ENCODE peak calls at places on chromosomes 16 and 17, in five cellular contexts. One of them, this sample, is unnamed.

GRCh38 chr17:64356304-64356686 is 34.4 kb downstream of the PECAM1 start:
- DNase-seq in activated B cell treated with CpG ODN at 0.5 μM for 24 hours: no peak
- DNase-seq in uterus: no peak
- DNase-seq in thoracic aorta: no peak
- DNase-seq in retinal pigment epithelial cell: no peak
- DNase-seq in this sample: no peak

GRCh38 chr16:27724491-27724878 is 174.5 kb downstream of the KATNIP start:
- DNase-seq in activated B cell treated with CpG ODN at 0.5 μM for 24 hours: no peak
- DNase-seq in uterus: no peak
- DNase-seq in thoracic aorta: no peak
- DNase-seq in retinal pigment epithelial cell: no peak
- DNase-seq in this sample: no peak

GRCh38 chr16:15971435-15971805 is 22.0 kb downstream of the ABCC1 start:
- DNase-seq in activated B cell treated with CpG ODN at 0.5 μM for 24 hours: no peak
- DNase-seq in uterus: no peak
- DNase-seq in thoracic aorta: no peak
- DNase-seq in retinal pigment epithelial cell: no peak
- DNase-seq in this sample: no peak

GRCh38 chr16:89538286-89538685 is 22.2 kb upstream of the RPL13 start:
- DNase-seq in activated B cell treated with CpG ODN at 0.5 μM for 24 hours: no peak
- DNase-seq in uterus: no peak
- DNase-seq in thoracic aorta: no peak
- DNase-seq in retinal pigment epithelial cell: no peak
- DNase-seq in this sample: no peak

GRCh38 chr16:5323284-5323683 is 225.7 kb upstream of the EEF2KMT start:
- DNase-seq in activated B cell treated with CpG ODN at 0.5 μM for 24 hours: no peak
- DNase-seq in uterus: no peak
- DNase-seq in thoracic aorta: no peak
- DNase-seq in retinal pigment epithelial cell: no peak
- DNase-seq in this sample: no peak

GRCh38 chr16:88999457-89000206 is 22.6 kb upstream of the CBFA2T3 start:
- DNase-seq in activated B cell treated with CpG ODN at 0.5 μM for 24 hours: no peak
- DNase-seq in uterus: no peak
- DNase-seq in thoracic aorta: no peak
- DNase-seq in retinal pigment epithelial cell: no peak
- DNase-seq in this sample: no peak

GRCh38 chr16:74064120-74064735 is 232.4 kb upstream of the PSMD7 start:
- DNase-seq in activated B cell treated with CpG ODN at 0.5 μM for 24 hours: no peak
- DNase-seq in uterus: no peak
- DNase-seq in thoracic aorta: no peak
- DNase-seq in retinal pigment epithelial cell: no peak
- DNase-seq in this sample: no peak

GRCh38 chr17:79424471-79425185 is 186.2 kb downstream of the RBFOX3 start:
- DNase-seq in activated B cell treated with CpG ODN at 0.5 μM for 24 hours: no peak
- DNase-seq in uterus: no peak
- DNase-seq in thoracic aorta: no peak
- DNase-seq in retinal pigment epithelial cell: no peak
- DNase-seq in this sample: no peak

GRCh38 chr17:70074236-70074830 is 692 bp upstream of the KCNJ16 start:
- DNase-seq in activated B cell treated with CpG ODN at 0.5 μM for 24 hours: no peak
- DNase-seq in uterus: no peak
- DNase-seq in thoracic aorta: no peak
- DNase-seq in retinal pigment epithelial cell: no peak
- DNase-seq in this sample: no peak

GRCh38 chr17:28954886-28955285 is 3.6 kb upstream of the PHF12 start:
- DNase-seq in activated B cell treated with CpG ODN at 0.5 μM for 24 hours: no peak
- DNase-seq in uterus: no peak
- DNase-seq in thoracic aorta: no peak
- DNase-seq in retinal pigment epithelial cell: no peak
- DNase-seq in this sample: no peak

GRCh38 chr16:86928517-86929148 is 350.3 kb downstream of the FOXL1 start:
- DNase-seq in activated B cell treated with CpG ODN at 0.5 μM for 24 hours: no peak
- DNase-seq in uterus: no peak
- DNase-seq in thoracic aorta: no peak
- DNase-seq in retinal pigment epithelial cell: no peak
- DNase-seq in this sample: no peak

GRCh38 chr17:51860934-51861561 is 297.5 kb downstream of the CA10 start:
- DNase-seq in activated B cell treated with CpG ODN at 0.5 μM for 24 hours: no peak
- DNase-seq in uterus: no peak
- DNase-seq in thoracic aorta: no peak
- DNase-seq in retinal pigment epithelial cell: no peak
- DNase-seq in this sample: no peak

GRCh38 chr17:8041249-8041928 is 2.5 kb downstream of the ALOX15B start:
- DNase-seq in activated B cell treated with CpG ODN at 0.5 μM for 24 hours: no peak
- DNase-seq in uterus: no peak
- DNase-seq in thoracic aorta: no peak
- DNase-seq in retinal pigment epithelial cell: peak
- DNase-seq in this sample: no peak

GRCh38 chr16:30525844-30526136 is 576 bp downstream of the ZNF768 start:
- DNase-seq in activated B cell treated with CpG ODN at 0.5 μM for 24 hours: no peak
- DNase-seq in uterus: no peak
- DNase-seq in thoracic aorta: no peak
- DNase-seq in retinal pigment epithelial cell: no peak
- DNase-seq in this sample: no peak

GRCh38 chr16:48901712-48902374 is 291.9 kb upstream of the N4BP1 start:
- DNase-seq in activated B cell treated with CpG ODN at 0.5 μM for 24 hours: no peak
- DNase-seq in uterus: no peak
- DNase-seq in thoracic aorta: no peak
- DNase-seq in retinal pigment epithelial cell: no peak
- DNase-seq in this sample: no peak

GRCh38 chr16:26787924-26788323 is 278.8 kb upstream of the C16orf82 start:
- DNase-seq in activated B cell treated with CpG ODN at 0.5 μM for 24 hours: no peak
- DNase-seq in uterus: no peak
- DNase-seq in thoracic aorta: no peak
- DNase-seq in retinal pigment epithelial cell: no peak
- DNase-seq in this sample: no peak

GRCh38 chr16:12900599-12901203 is 697 bp upstream of the SHISA9 start:
- DNase-seq in activated B cell treated with CpG ODN at 0.5 μM for 24 hours: no peak
- DNase-seq in uterus: no peak
- DNase-seq in thoracic aorta: no peak
- DNase-seq in retinal pigment epithelial cell: no peak
- DNase-seq in this sample: no peak

GRCh38 chr16:10282367-10282766 is 100.1 kb upstream of the GRIN2A start:
- DNase-seq in activated B cell treated with CpG ODN at 0.5 μM for 24 hours: no peak
- DNase-seq in uterus: no peak
- DNase-seq in thoracic aorta: no peak
- DNase-seq in retinal pigment epithelial cell: no peak
- DNase-seq in this sample: no peak

GRCh38 chr17:32331243-32332040 is 10.5 kb downstream of the C17orf75 start:
- DNase-seq in activated B cell treated with CpG ODN at 0.5 μM for 24 hours: no peak
- DNase-seq in uterus: no peak
- DNase-seq in thoracic aorta: no peak
- DNase-seq in retinal pigment epithelial cell: no peak
- DNase-seq in this sample: no peak

GRCh38 chr16:55207679-55208294 is 116.2 kb upstream of the IRX6 start:
- DNase-seq in activated B cell treated with CpG ODN at 0.5 μM for 24 hours: no peak
- DNase-seq in uterus: no peak
- DNase-seq in thoracic aorta: no peak
- DNase-seq in retinal pigment epithelial cell: no peak
- DNase-seq in this sample: no peak

GRCh38 chr17:4980644-4981216 is 6.7 kb downstream of the CAMTA2 start:
- DNase-seq in activated B cell treated with CpG ODN at 0.5 μM for 24 hours: no peak
- DNase-seq in uterus: peak
- DNase-seq in thoracic aorta: no peak
- DNase-seq in retinal pigment epithelial cell: no peak
- DNase-seq in this sample: no peak

DNA sequence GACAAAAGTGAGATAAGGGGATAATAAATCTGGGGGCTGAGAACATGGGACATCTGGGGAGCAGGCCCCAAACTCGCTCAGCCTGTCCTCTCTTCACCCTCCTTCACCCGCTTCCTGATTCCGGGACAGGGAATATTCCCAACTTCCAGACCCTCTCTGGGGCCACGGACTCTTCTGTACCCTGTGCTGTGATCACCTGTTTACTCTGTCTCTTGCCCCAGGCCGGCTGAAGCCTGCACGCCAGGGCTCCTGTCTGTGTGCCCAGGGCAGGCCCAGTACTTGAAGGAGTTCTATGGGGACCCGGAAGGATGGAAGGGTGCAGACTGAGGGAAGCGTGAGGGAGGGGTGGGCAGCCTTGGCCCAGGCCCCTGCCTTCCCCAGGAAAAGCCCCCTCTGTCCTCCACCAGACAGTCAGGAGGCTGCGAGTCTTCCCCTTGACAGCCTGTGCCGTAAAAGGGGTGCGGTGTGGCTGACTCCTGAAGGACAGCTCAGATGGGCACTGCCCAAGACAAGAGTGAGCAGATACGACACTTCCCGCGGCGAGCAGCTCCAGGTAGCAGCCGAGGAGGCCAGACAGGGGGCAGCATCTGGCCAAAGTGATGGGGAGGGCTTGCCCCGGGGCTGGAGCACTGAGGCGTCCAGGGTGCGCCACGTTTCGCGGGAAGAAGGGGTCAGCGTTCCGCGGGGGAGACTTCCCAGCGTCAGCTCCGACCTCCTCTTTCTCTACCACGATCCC is 1.0 kb upstream of the CCNF start:
- DNase-seq in activated B cell treated with CpG ODN at 0.5 μM for 24 hours: no peak
- DNase-seq in uterus: peak
- DNase-seq in thoracic aorta: no peak
- DNase-seq in retinal pigment epithelial cell: no peak
- DNase-seq in this sample: no peak
- TF ChIP-seq CTCF in activated B cell treated with CpG ODN at 0.5 μM for 24 hours: no peak
- TF ChIP-seq CTCF in uterus: peak
- TF ChIP-seq CTCF in thoracic aorta: no peak
- TF ChIP-seq CTCF in retinal pigment epithelial cell: peak
- TF ChIP-seq CTCF in this sample: no peak

GRCh38 chr17:68351395-68351794 is 60.1 kb downstream of the ARSG start:
- DNase-seq in activated B cell treated with CpG ODN at 0.5 μM for 24 hours: no peak
- DNase-seq in uterus: peak
- DNase-seq in thoracic aorta: no peak
- DNase-seq in retinal pigment epithelial cell: peak
- DNase-seq in this sample: no peak
- TF ChIP-seq CTCF in activated B cell treated with CpG ODN at 0.5 μM for 24 hours: no peak
- TF ChIP-seq CTCF in uterus: peak
- TF ChIP-seq CTCF in thoracic aorta: no peak
- TF ChIP-seq CTCF in retinal pigment epithelial cell: peak
- TF ChIP-seq CTCF in this sample: no peak

GRCh38 chr17:73841431-73842060 is 197.3 kb upstream of the SDK2 start:
- DNase-seq in activated B cell treated with CpG ODN at 0.5 μM for 24 hours: no peak
- DNase-seq in uterus: no peak
- DNase-seq in thoracic aorta: no peak
- DNase-seq in retinal pigment epithelial cell: no peak
- DNase-seq in this sample: no peak
- TF ChIP-seq CTCF in activated B cell treated with CpG ODN at 0.5 μM for 24 hours: no peak
- TF ChIP-seq CTCF in uterus: no peak
- TF ChIP-seq CTCF in thoracic aorta: no peak
- TF ChIP-seq CTCF in retinal pigment epithelial cell: peak
- TF ChIP-seq CTCF in this sample: peak

GRCh38 chr17:56482229-56482628 is 111.3 kb upstream of the NOG start:
- DNase-seq in activated B cell treated with CpG ODN at 0.5 μM for 24 hours: no peak
- DNase-seq in uterus: no peak
- DNase-seq in thoracic aorta: no peak
- DNase-seq in retinal pigment epithelial cell: no peak
- DNase-seq in this sample: no peak

GRCh38 chr17:56475121-56475520 is 118.4 kb upstream of the NOG start:
- DNase-seq in activated B cell treated with CpG ODN at 0.5 μM for 24 hours: no peak
- DNase-seq in uterus: no peak
- DNase-seq in thoracic aorta: no peak
- DNase-seq in retinal pigment epithelial cell: no peak
- DNase-seq in this sample: no peak

GRCh38 chr17:56481654-56482053 is 111.8 kb upstream of the NOG start:
- DNase-seq in activated B cell treated with CpG ODN at 0.5 μM for 24 hours: no peak
- DNase-seq in uterus: no peak
- DNase-seq in thoracic aorta: no peak
- DNase-seq in retinal pigment epithelial cell: no peak
- DNase-seq in this sample: no peak

DNA sequence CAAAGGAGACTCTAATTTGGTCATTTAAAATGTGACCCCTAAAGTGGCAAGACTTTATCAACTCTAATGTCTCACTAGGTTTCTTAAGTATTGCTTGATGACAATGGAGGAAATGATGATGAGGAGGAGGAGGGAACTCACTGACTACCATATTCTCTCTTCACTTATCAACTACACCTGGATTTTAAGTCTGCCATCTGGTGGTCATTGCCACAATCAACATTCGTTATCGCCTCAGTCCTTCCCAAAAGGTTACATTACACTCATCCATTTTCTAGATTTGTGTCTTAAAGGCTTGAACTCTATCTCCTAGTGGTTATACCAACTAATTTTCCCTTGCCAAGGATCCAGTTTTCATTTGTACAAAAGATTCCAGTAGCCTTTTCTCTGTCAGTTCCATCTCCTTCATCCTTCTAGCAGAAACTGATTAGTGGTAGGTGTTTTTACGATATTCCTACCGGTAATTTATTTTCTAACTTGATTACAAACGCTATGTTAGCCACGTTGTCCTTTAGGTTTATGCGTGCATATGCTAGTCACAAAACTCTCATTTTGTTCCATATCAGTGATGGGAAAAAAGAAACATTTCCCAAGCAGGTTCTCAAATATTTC is 114.6 kb upstream of the NOG start:
- DNase-seq in activated B cell treated with CpG ODN at 0.5 μM for 24 hours: no peak
- DNase-seq in uterus: no peak
- DNase-seq in thoracic aorta: no peak
- DNase-seq in retinal pigment epithelial cell: peak
- DNase-seq in this sample: no peak
- TF ChIP-seq CTCF in activated B cell treated with CpG ODN at 0.5 μM for 24 hours: no peak
- TF ChIP-seq CTCF in uterus: no peak
- TF ChIP-seq CTCF in thoracic aorta: no peak
- TF ChIP-seq CTCF in retinal pigment epithelial cell: peak
- TF ChIP-seq CTCF in this sample: peak